ENCODE peak calls at places on chromosomes 3 and 15, in nine cellular contexts. U is A549, E is cardiac fibroblast, X is transverse colon, I is brain microvascular endothelial cell, Y is hepatocyte, Q is colonic mucosa, R is foreskin fibroblast, J is endodermal cell. L is an unnamed sample.

GRCh38 chr15:75138016-75138999 is 63.4 kb upstream of the C15orf39 start:
- DNase-seq in U (no peak), E (peak; percentile 12), X (no peak), I (peak; percentile 64), Y (no peak), Q (no peak), R (no peak), J (peak; percentile 42), L (peak; percentile 73)

GRCh38 chr3:194987571-194988494 is 283.1 kb downstream of the XXYLT1 start:
- DNase-seq in U (no peak), E (no peak), X (no peak), I (peak; percentile 11), Y (no peak), Q (no peak), R (no peak), J (no peak), L (no peak)

GRCh38 chr3:109702252-109702651 is 364.9 kb upstream of the DPPA4 start:
- DNase-seq in U (no peak), E (peak; percentile 61), X (no peak), I (peak; percentile 88), Y (no peak), Q (no peak), R (no peak), J (no peak), L (peak; percentile 89)

GRCh38 chr3:154095832-154096421 is 25.3 kb upstream of the ARHGEF26 start:
- DNase-seq in U (no peak), E (peak; percentile 67), X (no peak), I (peak; percentile 20), Y (peak; percentile 30), Q (no peak), R (no peak), J (no peak), L (peak; percentile 78)

GRCh38 chr15:57418640-57419039 is 42.3 kb downstream of the CGNL1 start:
- DNase-seq in U (no peak), E (no peak), X (no peak), I (no peak), Y (no peak), Q (no peak), R (no peak), J (peak; percentile 40), L (no peak)

GRCh38 chr3:130661116-130661515 is 85.5 kb downstream of the PIK3R4 start:
- DNase-seq in U (no peak), E (peak; percentile 48), X (no peak), I (peak; percentile 16), Y (no peak), Q (no peak), R (peak; percentile 32), J (no peak), L (peak; percentile 51)

GRCh38 chr3:2765002-2765579 is 345.1 kb downstream of the IL5RA start:
- DNase-seq in U (no peak), E (no peak), X (no peak), I (no peak), Y (peak; percentile 43), Q (no peak), R (no peak), J (peak; percentile 63), L (no peak)

GRCh38 chr3:52843116-52843865 is 8.5 kb upstream of the MUSTN1 start:
- DNase-seq in U (no peak), E (no peak), X (no peak), I (no peak), Y (no peak), Q (no peak), R (no peak), J (no peak), L (no peak)

GRCh38 chr15:82124331-82125263 is 78.8 kb upstream of the MEX3B start:
- DNase-seq in U (no peak), E (no peak), X (no peak), I (no peak), Y (no peak), Q (no peak), R (no peak), J (no peak), L (no peak)

GRCh38 chr15:58057559-58057958 is 8.0 kb downstream of the ALDH1A2 start:
- DNase-seq in U (no peak), E (no peak), X (no peak), I (no peak), Y (no peak), Q (no peak), R (no peak), J (no peak), L (no peak)

GRCh38 chr3:13626915-13627460 is 78.1 kb downstream of the FBLN2 start:
- DNase-seq in U (no peak), E (no peak), X (no peak), I (no peak), Y (no peak), Q (no peak), R (no peak), J (no peak), L (no peak)

GRCh38 chr15:86178845-86179244 is 99.2 kb downstream of the AGBL1 start:
- DNase-seq in U (no peak), E (no peak), X (no peak), I (no peak), Y (no peak), Q (no peak), R (no peak), J (peak; percentile 66), L (no peak)

GRCh38 chr15:84826369-84826823 is 9.2 kb downstream of the ALPK3 start:
- DNase-seq in U (peak; percentile 75), E (peak; percentile 20), X (peak; percentile 50), I (no peak), Y (peak; percentile 44), Q (peak; percentile 46), R (no peak), J (peak; percentile 87), L (peak; percentile 31)

GRCh38 chr3:31105438-31106077 is 211.1 kb upstream of the GADL1 start:
- DNase-seq in U (no peak), E (peak; percentile 82), X (no peak), I (peak; percentile 85), Y (no peak), Q (no peak), R (peak; percentile 92), J (no peak), L (peak; percentile 89)

GRCh38 chr3:27686642-27687041 is 35.5 kb downstream of the EOMES start:
- DNase-seq in U (no peak), E (peak; percentile 89), X (no peak), I (peak; percentile 92), Y (no peak), Q (no peak), R (peak; percentile 77), J (no peak), L (peak; percentile 91)

GRCh38 chr3:67529915-67530314 is 124.5 kb downstream of the SUCLG2 start:
- DNase-seq in U (no peak), E (no peak), X (no peak), I (no peak), Y (no peak), Q (no peak), R (peak; percentile 19), J (no peak), L (peak; percentile 18)

GRCh38 chr3:108453541-108454057 is 56.8 kb downstream of the MYH15 start:
- DNase-seq in U (no peak), E (no peak), X (no peak), I (peak; percentile 2), Y (no peak), Q (no peak), R (peak; percentile 40), J (no peak), L (no peak)

GRCh38 chr3:4904801-4905695 is 74.2 kb upstream of the BHLHE40 start:
- DNase-seq in U (no peak), E (peak; percentile 62), X (peak; percentile 34), I (peak; percentile 30), Y (no peak), Q (peak; percentile 29), R (peak; percentile 18), J (no peak), L (peak; percentile 72)

GRCh38 chr15:40040293-40040635 is 1.3 kb upstream of the SRP14 start:
- DNase-seq in U (no peak), E (no peak), X (no peak), I (no peak), Y (no peak), Q (no peak), R (no peak), J (no peak), L (no peak)
- H3K4me3 ChIP-seq in U (peak overlapping the region; percentile 99), E (no peak overlapping the region), X (no peak overlapping the region), I (no peak overlapping the region), Y (no peak overlapping the region), Q (no peak overlapping the region), R (peak overlapping the region; percentile 32), J (no peak overlapping the region), L (no peak overlapping the region)

GRCh38 chr3:36501568-36502075 is 121.3 kb downstream of the STAC start:
- DNase-seq in U (no peak), E (no peak), X (no peak), I (no peak), Y (no peak), Q (no peak), R (no peak), J (no peak), L (no peak)
- TF ChIP-seq CTCF in U (no peak), E (no peak), X (no peak), I (no peak), Y (no peak), Q (no peak), R (no peak), J (no peak), L (no peak)

GRCh38 chr15:59133921-59134427 is 29.0 kb downstream of the CCNB2 start:
- DNase-seq in U (no peak), E (no peak), X (no peak), I (no peak), Y (no peak), Q (no peak), R (no peak), J (no peak), L (no peak)

GRCh38 chr15:59131955-59132562 is 27.1 kb downstream of the CCNB2 start:
- DNase-seq in U (no peak), E (no peak), X (peak; percentile 28), I (no peak), Y (no peak), Q (peak; percentile 51), R (no peak), J (no peak), L (no peak)

GRCh38 chr15:59138243-59138642 is 33.3 kb downstream of the CCNB2 start:
- DNase-seq in U (peak; percentile 83), E (peak; percentile 46), X (peak; percentile 59), I (peak; percentile 41), Y (peak; percentile 48), Q (peak; percentile 48), R (no peak), J (peak; percentile 91), L (peak; percentile 61)

GRCh38 chr15:59140422-59141226 is 35.7 kb downstream of the CCNB2 start:
- DNase-seq in U (no peak), E (no peak), X (peak; percentile 45), I (no peak), Y (no peak), Q (peak; percentile 71), R (no peak), J (no peak), L (peak; percentile 36)

DNA sequence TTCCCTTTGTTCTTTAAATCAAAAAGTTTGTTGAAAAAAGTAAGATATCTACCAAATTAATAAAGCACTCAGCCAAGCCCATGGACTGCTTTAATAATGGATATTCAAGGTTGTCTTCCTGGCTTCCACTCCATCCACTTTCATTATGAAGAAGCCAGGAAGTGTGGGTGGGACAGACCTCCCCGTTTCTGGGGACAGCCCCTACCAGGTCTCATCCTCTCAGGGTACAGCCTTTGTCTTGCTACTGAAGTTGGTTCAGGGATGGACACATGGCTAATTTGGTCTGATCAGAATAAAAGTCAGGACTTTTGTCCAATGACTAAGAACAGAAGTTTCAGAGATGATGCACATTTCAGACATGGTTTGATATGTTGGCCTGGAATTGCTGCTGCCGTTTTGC is 32.6 kb downstream of the CCNB2 start:
- DNase-seq in U (no peak), E (no peak), X (no peak), I (no peak), Y (no peak), Q (no peak), R (no peak), J (no peak), L (no peak)
- H3K4me3 ChIP-seq in U (no peak overlapping the region), E (no peak overlapping the region), X (no peak overlapping the region), I (no peak overlapping the region), Y (no peak overlapping the region), Q (no peak overlapping the region), R (no peak overlapping the region), J (no peak overlapping the region), L (no peak overlapping the region)

GRCh38 chr3:160473233-160473632 is 23.6 kb upstream of the TRIM59 start:
- DNase-seq in U (no peak), E (no peak), X (no peak), I (peak; percentile 93), Y (no peak), Q (no peak), R (peak; percentile 90), J (no peak), L (peak; percentile 50)
- TF ChIP-seq CTCF in U (no peak), E (peak; percentile 19), X (no peak), I (peak; percentile 49), Y (no peak), Q (no peak), R (no peak), J (no peak), L (no peak)